ENCODE peak calls at places on chromosomes 5 and 9, in eight cellular contexts. I, T, E, X, O, M, V and N are unnamed samples.

GRCh38 chr5:173327084-173327947 is 898 bp downstream of the STC2 start:
- DNase-seq in O (no peak), M (peak; percentile 82), E (no peak), V (peak; percentile 63), X (no peak), T (no peak), I (no peak), N (peak; percentile 59)

GRCh38 chr5:42991477-42992034 is 48.6 kb downstream of the ANXA2R start:
- DNase-seq in O (peak; percentile 49), V (no peak), M (no peak), I (no peak), T (no peak), X (no peak), E (peak; percentile 55), N (no peak)

GRCh38 chr5:175696139-175696854 is 38.4 kb downstream of the HRH2 start:
- DNase-seq in E (peak; percentile 90), M (peak; percentile 6), V (peak; percentile 55), O (peak; percentile 94), X (no peak), I (peak; percentile 90), T (peak; percentile 38), N (no peak)

GRCh38 chr5:2455878-2456277 is 295.6 kb downstream of the IRX2 start:
- DNase-seq in E (no peak), I (no peak), V (no peak), O (no peak), M (no peak), X (no peak), T (no peak), N (no peak)

GRCh38 chr5:9339206-9339818 is 206.6 kb downstream of the SEMA5A start:
- DNase-seq in V (peak; percentile 12), I (no peak), O (no peak), E (no peak), M (no peak), X (no peak), T (peak; percentile 55), N (no peak)

GRCh38 chr9:12813960-12814876 is 39.4 kb downstream of the LURAP1L start:
- DNase-seq in E (no peak), O (peak; percentile 50), V (peak; percentile 59), X (peak; percentile 98), I (peak; percentile 46), T (peak; percentile 93), M (peak; percentile 99), N (peak; percentile 83)

GRCh38 chr5:51650824-51651223 is 267.6 kb downstream of the ISL1 start:
- DNase-seq in O (no peak), I (no peak), V (no peak), E (no peak), T (no peak), X (no peak), M (no peak), N (no peak)

GRCh38 chr9:86548220-86548619 is 194.0 kb upstream of the TUT7 start:
- DNase-seq in I (no peak), V (no peak), T (no peak), X (no peak), M (no peak), O (no peak), E (no peak), N (no peak)

GRCh38 chr5:19285286-19285685 is 702.7 kb downstream of the CDH18 start:
- DNase-seq in E (no peak), V (no peak), I (no peak), T (no peak), X (no peak), M (no peak), O (no peak), N (no peak)

GRCh38 chr9:127495884-127496555 is 44.7 kb downstream of the LRSAM1 start:
- DNase-seq in I (no peak), X (no peak), O (no peak), T (no peak), E (no peak), V (no peak), M (no peak), N (no peak)
- H3K27ac ChIP-seq in I (no peak overlapping the region), X (no peak overlapping the region), O (peak overlapping the region; percentile 35), T (peak overlapping the region; percentile 49), E (no peak overlapping the region), V (peak overlapping the region; percentile 75), M (peak overlapping the region; percentile 75), N (peak overlapping the region; percentile 93)

GRCh38 chr5:72188176-72188575 is 80.9 kb downstream of the MAP1B start:
- DNase-seq in E (no peak), O (no peak), X (no peak), M (no peak), T (no peak), V (no peak), I (no peak), N (no peak)

GRCh38 chr5:72184408-72184807 is 77.1 kb downstream of the MAP1B start:
- DNase-seq in T (no peak), M (no peak), X (no peak), V (no peak), O (no peak), E (no peak), I (no peak), N (no peak)

GRCh38 chr5:72185717-72186388 is 78.6 kb downstream of the MAP1B start:
- DNase-seq in M (peak; percentile 73), T (no peak), V (no peak), X (no peak), E (no peak), O (no peak), I (no peak), N (no peak)

GRCh38 chr5:72189135-72189534 is 81.9 kb downstream of the MAP1B start:
- DNase-seq in E (no peak), X (no peak), T (no peak), O (no peak), M (no peak), I (no peak), V (no peak), N (no peak)

DNA sequence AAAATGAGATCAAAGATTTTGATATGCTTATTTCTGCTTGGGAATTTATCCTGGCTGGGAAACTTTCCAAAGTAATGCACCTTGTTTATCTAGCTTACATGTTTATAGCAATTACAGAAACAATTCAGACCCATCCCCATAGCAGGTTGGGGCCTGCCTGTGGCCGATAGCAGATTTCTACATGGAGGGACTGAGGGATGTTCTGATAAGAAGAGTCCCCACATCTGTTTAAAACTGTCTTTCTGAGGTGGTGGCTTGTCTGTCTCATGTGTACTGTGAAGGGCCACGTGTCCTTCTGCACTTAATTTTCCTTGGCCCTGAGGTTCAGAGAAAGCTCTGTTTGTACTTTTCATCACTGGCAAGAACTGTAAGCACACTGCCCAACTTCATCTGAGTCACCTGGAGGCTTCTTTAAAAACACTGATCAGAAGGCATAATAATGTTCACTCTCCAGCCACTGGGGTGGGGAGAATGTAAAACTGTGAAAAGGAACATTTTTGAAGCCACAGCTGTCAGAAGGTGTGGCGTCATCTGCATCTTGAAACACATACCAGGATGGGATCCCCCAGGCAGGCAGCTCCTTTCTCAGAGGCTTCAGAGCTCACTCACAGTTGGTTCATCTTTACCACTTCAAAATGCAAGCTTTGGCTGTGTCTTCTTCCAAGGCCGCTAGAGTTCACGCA is 80.3 kb downstream of the MAP1B start:
- DNase-seq in M (peak; percentile 50), X (no peak), I (no peak), E (no peak), V (no peak), O (no peak), T (no peak), N (no peak)
- H3K27ac ChIP-seq in M (peak overlapping the region; percentile 12), X (no peak overlapping the region), I (no peak overlapping the region), E (no peak overlapping the region), V (peak overlapping the region; percentile 23), O (peak overlapping the region; percentile 69), T (no peak overlapping the region), N (no peak overlapping the region)

GRCh38 chr5:138533973-138534941 is 8.8 kb downstream of the ETF1 start:
- DNase-seq in X (no peak), O (no peak), I (no peak), T (no peak), E (no peak), V (no peak), M (peak; percentile 25), N (no peak)

GRCh38 chr5:138528208-138528607 is 14.8 kb downstream of the ETF1 start:
- DNase-seq in O (no peak), M (peak; percentile 34), X (no peak), E (no peak), V (no peak), I (no peak), T (no peak), N (peak; percentile 38)

GRCh38 chr5:138527170-138527569 is 15.9 kb downstream of the ETF1 start:
- DNase-seq in T (no peak), X (no peak), V (no peak), E (no peak), O (no peak), I (no peak), M (no peak), N (no peak)

GRCh38 chr5:138529812-138530211 is 13.2 kb downstream of the ETF1 start:
- DNase-seq in O (no peak), X (no peak), E (no peak), M (no peak), T (no peak), V (no peak), I (no peak), N (no peak)

GRCh38 chr5:138528744-138529469 is 14.1 kb downstream of the ETF1 start:
- DNase-seq in O (no peak), T (no peak), E (no peak), V (no peak), X (no peak), I (no peak), M (no peak), N (no peak)
- H3K27ac ChIP-seq in O (no peak overlapping the region), T (no peak overlapping the region), E (no peak overlapping the region), V (no peak overlapping the region), X (no peak overlapping the region), I (no peak overlapping the region), M (no peak overlapping the region), N (peak overlapping the region; percentile 34)

GRCh38 chr5:150078802-150079654 is 7.3 kb downstream of the CSF1R start:
- DNase-seq in V (peak; percentile 32), O (no peak), X (no peak), I (no peak), T (no peak), E (no peak), M (peak; percentile 26), N (no peak)
- H3K27ac ChIP-seq in V (no peak overlapping the region), O (no peak overlapping the region), X (no peak overlapping the region), I (no peak overlapping the region), T (no peak overlapping the region), E (no peak overlapping the region), M (no peak overlapping the region), N (no peak overlapping the region)

DNA sequence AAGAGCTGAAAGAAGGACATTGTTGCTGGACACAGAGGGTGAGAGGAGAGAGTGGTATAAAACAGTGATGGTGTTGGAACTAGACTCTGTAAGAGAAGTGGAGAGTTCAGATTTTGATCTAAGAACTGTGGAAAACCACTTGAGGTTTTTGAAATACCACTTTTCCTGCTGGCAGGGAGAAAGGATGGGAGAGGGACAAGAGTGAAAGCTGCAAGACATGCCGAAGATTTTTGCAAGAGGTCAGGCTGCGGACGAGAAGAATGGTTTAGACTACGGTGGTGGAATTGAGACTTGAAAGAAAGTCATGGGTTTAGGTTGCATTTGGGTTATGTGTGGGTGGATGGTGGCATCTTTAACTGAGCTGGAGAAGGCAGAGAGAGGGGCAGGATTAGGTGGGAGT is 202.2 kb upstream of the RPS23 start:
- DNase-seq in E (no peak), M (peak; percentile 7), O (no peak), I (no peak), T (no peak), V (no peak), X (no peak), N (no peak)
- H3K27ac ChIP-seq in E (no peak overlapping the region), M (no peak overlapping the region), O (no peak overlapping the region), I (no peak overlapping the region), T (no peak overlapping the region), V (no peak overlapping the region), X (no peak overlapping the region), N (no peak overlapping the region)